ENCODE peak calls at places on chromosomes 7 and 10, in six cellular contexts. G is spleen, I is dorsolateral prefrontal cortex, Y is brain microvascular endothelial cell, H is GM10248, V is fibroblast of pulmonary artery. Z is an unnamed sample.

GRCh38 chr10:65556006-65556405 is 1369.8 kb upstream of the LRRTM3 start:
- DNase-seq in H (no peak), G (no peak), Y (no peak), I (no peak), V (no peak), Z (no peak)

GRCh38 chr7:6639627-6640026 is 2.5 kb downstream of the ZNF316 start:
- DNase-seq in Y (no peak), G (no peak), H (no peak), V (no peak), I (no peak), Z (no peak)

GRCh38 chr7:144763291-144763690 is 72.6 kb downstream of the TPK1 start:
- DNase-seq in G (no peak), Y (no peak), I (no peak), V (no peak), H (no peak), Z (no peak)

GRCh38 chr10:76869931-76870330 is 767.7 kb downstream of the KCNMA1 start:
- DNase-seq in G (no peak), H (peak; percentile 1), I (no peak), V (no peak), Y (no peak), Z (no peak)

GRCh38 chr10:122911889-122912484 is 1.6 kb downstream of the FAM24A start:
- DNase-seq in G (no peak), H (peak; percentile 58), V (peak; percentile 65), I (no peak), Y (peak; percentile 44), Z (no peak)

GRCh38 chr10:4280481-4281206 is 495.6 kb upstream of the KLF6 start:
- DNase-seq in G (no peak), Y (no peak), H (no peak), I (no peak), V (peak; percentile 66), Z (no peak)

GRCh38 chr10:110751845-110752244 is 107.7 kb downstream of the RBM20 start:
- DNase-seq in V (no peak), G (no peak), H (no peak), I (no peak), Y (no peak), Z (no peak)

GRCh38 chr7:17599733-17600685 is 301.6 kb downstream of the AHR start:
- DNase-seq in I (no peak), G (no peak), Y (peak; percentile 86), V (peak; percentile 96), H (no peak), Z (no peak)

GRCh38 chr7:132073920-132074589 is 502.2 kb downstream of the PLXNA4 start:
- DNase-seq in I (no peak), V (no peak), Y (no peak), G (no peak), H (no peak), Z (no peak)

GRCh38 chr10:86295791-86296190 is 70.8 kb downstream of the GRID1 start:
- DNase-seq in Y (no peak), I (no peak), V (no peak), H (no peak), G (peak; percentile 60), Z (peak; percentile 70)

GRCh38 chr7:123198111-123198510 is 1.7 kb downstream of the SLC13A1 start:
- DNase-seq in G (no peak), Y (no peak), I (no peak), H (no peak), V (no peak), Z (no peak)

GRCh38 chr7:6278749-6279310 is 6.4 kb upstream of the CYTH3 start:
- DNase-seq in I (no peak), H (no peak), Y (no peak), G (peak; percentile 13), V (no peak), Z (no peak)

GRCh38 chr10:67793313-67793712 is 44.7 kb downstream of the DNAJC12 start:
- DNase-seq in Y (no peak), G (no peak), H (no peak), I (no peak), V (no peak), Z (no peak)

GRCh38 chr7:38178695-38179344 is 775 bp downstream of the STARD3NL start:
- DNase-seq in G (no peak), I (no peak), H (peak; percentile 40), V (peak; percentile 58), Y (no peak), Z (no peak)
- TF ChIP-seq CTCF in G (no peak), I (peak; percentile 5), H (no peak), V (peak; percentile 13), Y (no peak), Z (peak; percentile 57)

GRCh38 chr10:117432866-117433265 is 57.6 kb upstream of the PDZD8 start:
- DNase-seq in G (no peak), Y (no peak), H (no peak), I (no peak), V (no peak), Z (no peak)

GRCh38 chr10:117429644-117430043 is 54.4 kb upstream of the PDZD8 start:
- DNase-seq in I (no peak), H (no peak), G (no peak), V (no peak), Y (no peak), Z (no peak)

GRCh38 chr10:117425908-117426566 is 50.8 kb upstream of the PDZD8 start:
- DNase-seq in I (no peak), Y (no peak), V (no peak), G (no peak), H (peak; percentile 41), Z (no peak)

DNA sequence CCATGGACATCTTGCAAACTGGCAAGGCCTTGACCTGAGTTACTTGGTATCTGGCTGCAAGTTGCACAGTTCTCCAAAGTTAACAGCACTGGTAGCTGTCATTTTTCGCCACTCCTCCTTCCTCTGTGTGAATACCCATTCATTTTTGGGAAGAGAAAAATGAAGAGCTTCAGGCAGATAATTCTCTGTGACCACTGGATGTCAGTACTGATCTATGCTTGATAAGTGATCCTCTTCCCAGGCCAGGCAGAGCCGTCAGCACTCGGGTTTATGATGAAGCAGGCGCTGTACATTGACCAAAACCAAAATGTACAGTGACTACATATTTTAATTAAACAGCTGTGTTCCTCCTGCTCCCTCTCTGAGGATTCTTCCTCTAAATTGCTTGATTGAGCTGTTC is 55.9 kb upstream of the PDZD8 start:
- DNase-seq in V (no peak), Y (no peak), I (no peak), H (no peak), G (no peak), Z (no peak)
- TF ChIP-seq CTCF in V (no peak), Y (no peak), I (peak; percentile 54), H (no peak), G (no peak), Z (peak; percentile 58)

GRCh38 chr10:127649642-127650041 is 87.3 kb upstream of the FOXI2 start:
- DNase-seq in H (no peak), G (no peak), Y (no peak), I (no peak), V (no peak), Z (no peak)
- TF ChIP-seq CTCF in H (no peak), G (no peak), Y (peak; percentile 16), I (no peak), V (no peak), Z (peak; percentile 31)

DNA sequence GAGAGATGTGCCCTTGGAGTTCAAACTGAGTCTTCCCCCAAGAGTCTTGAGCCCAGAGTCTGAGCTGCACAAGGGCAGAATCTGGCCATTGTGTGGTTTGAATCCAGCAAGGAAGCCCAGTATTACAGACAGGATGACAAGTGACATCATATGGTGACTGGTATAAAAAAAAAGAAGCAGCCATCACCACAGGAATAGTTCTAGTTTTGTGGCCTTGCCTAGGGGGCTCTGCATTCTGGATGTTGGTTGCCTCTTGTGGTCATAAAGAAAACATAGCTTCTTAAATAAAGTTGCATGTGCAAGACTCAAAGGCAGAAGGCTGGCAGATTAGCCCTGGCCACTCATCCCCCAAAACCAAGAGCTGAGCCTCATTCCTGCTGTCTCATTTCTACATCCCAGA is 16.8 kb upstream of the LRRC72 start:
- DNase-seq in Y (no peak), V (no peak), I (no peak), H (no peak), G (no peak), Z (no peak)
- TF ChIP-seq CTCF in Y (no peak), V (no peak), I (no peak), H (no peak), G (no peak), Z (no peak)

DNA sequence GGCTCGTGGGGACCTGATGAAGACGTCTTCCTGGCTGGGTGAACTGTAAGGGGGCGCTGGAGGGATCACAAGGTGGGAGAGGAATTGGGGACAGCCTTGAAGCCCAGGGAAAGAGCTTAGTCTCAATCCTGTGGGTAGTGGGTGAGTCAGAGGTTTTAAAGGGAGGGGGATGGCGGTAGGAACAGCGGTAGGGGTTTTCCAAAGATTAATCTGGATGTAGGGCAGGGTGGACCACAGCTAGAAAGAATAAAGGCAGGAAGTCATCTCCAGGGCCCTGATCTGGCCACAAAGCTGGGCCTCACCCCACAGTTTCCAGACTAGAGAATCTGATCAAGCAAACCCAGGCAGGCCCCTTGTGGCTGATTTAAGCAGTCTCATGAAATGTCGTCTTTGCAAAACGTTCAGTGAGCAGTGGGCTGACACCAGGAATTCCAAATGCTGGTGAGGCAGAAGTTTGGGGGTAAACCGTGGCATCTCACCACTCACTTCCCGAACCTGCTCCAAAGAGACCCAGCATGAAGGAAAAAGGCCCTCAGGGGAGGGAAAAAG is 65.3 kb downstream of the CALML3 start:
- DNase-seq in V (peak; percentile 39), G (peak; percentile 19), Y (peak; percentile 33), H (no peak), I (no peak), Z (peak; percentile 54)
- TF ChIP-seq CTCF in V (peak; percentile 27), G (no peak), Y (peak; percentile 63), H (no peak), I (no peak), Z (peak; percentile 55)

GRCh38 chr10:117537436-117537903 is 5.1 kb upstream of the EMX2 start:
- DNase-seq in H (peak; percentile 54), I (no peak), Y (no peak), G (no peak), V (no peak), Z (no peak)
- TF ChIP-seq CTCF in H (peak; percentile 57), I (peak; percentile 59), Y (peak; percentile 35), G (peak; percentile 69), V (no peak), Z (peak; percentile 93)

DNA sequence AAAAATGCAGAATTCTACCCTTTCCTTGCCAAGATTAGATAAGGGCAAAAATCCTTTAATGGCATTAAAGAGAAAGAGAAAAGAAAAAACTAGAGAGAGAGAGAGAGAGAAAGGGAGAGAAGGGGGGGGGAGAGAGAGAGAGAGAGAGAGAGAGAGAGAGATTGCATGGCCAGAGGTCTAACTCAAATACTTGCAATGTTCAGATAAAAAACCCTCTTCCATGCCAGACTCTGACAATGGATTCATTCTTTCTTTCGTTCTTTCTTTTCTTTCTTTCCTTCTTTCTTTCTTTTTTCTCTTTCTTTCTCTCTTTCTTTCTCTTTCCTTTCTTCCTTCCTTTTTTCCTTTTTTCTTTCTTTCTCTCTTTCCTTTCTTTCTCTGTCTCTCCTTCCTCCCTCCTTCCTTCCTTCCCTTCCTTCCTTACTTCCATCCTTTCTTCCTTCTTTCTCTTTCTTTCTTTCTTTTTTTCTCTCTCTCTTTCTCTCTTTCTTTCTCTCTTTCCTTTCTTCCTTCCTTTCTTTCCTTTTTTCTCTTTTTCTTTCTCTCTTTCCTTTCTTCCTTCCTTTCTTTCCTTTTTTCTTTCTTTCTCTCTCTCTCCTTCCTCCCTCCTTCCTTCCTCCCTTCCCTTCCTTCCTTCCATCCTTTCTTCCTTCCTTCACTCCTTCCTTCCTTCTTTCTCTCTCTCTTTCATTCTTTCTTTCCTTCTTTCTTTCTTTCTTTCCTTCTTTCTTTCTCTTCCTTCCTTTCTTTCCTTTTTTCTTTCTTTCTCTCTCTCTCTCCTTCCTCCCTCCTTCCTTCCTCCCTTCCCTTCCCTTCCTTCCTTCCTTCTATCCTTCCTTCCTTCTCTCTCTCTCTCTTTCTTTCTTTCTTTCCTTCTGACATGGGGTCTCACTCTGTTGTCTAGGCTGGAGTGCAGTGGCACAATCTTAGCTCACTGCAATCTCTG is 175.7 kb downstream of the PRKCQ start:
- DNase-seq in I (no peak), Y (no peak), G (no peak), H (no peak), V (no peak), Z (no peak)
- TF ChIP-seq CTCF in I (no peak), Y (no peak), G (no peak), H (no peak), V (no peak), Z (no peak)